ENCODE peak calls at places on chromosomes 12 and 14, in nine cellular contexts. F is K562; G is fibroblast of lung; L is CD8-positive, alpha-beta memory T cell; X is PC-9; H is WERI-Rb-1; T is CD4-positive, alpha-beta T cell; D is HCT116; Q is tibial nerve. J is an unnamed sample.
A peak's percentile ranks its signal among the peaks of the same experiment; 100 is the strongest.

GRCh38 chr12:26125451-26126339 is 858 bp upstream of the BHLHE41 start:
- DNase-seq in T (no peak), X (peak; percentile 92), D (peak; percentile 69), L (no peak), G (peak; percentile 60), Q (peak; percentile 55), F (no peak), H (peak; percentile 73), J (peak; percentile 79)

GRCh38 chr12:107519906-107520859 is 165.4 kb upstream of the PWP1 start:
- DNase-seq in L (no peak), D (no peak), T (no peak), H (no peak), X (no peak), Q (no peak), G (no peak), F (no peak), J (no peak)

GRCh38 chr12:32477714-32478113 is 78.4 kb downstream of the FGD4 start:
- DNase-seq in G (no peak), H (no peak), L (no peak), Q (no peak), F (no peak), T (no peak), D (no peak), X (no peak), J (no peak)

GRCh38 chr14:61397607-61398006 is 76.2 kb downstream of the PRKCH start:
- DNase-seq in T (no peak), D (no peak), G (no peak), F (no peak), H (no peak), L (peak; percentile 36), Q (no peak), X (no peak), J (no peak)

GRCh38 chr12:13114251-13115052 is 11.0 kb upstream of the GSG1 start:
- DNase-seq in X (no peak), L (no peak), T (no peak), Q (no peak), D (no peak), G (no peak), F (no peak), H (no peak), J (no peak)

GRCh38 chr12:3728686-3729085 is 24.2 kb downstream of the CRACR2A start:
- DNase-seq in L (no peak), D (no peak), G (no peak), F (no peak), T (no peak), H (no peak), Q (no peak), X (no peak), J (no peak)

GRCh38 chr12:102917026-102917787 is at the start of gene PAH:
- DNase-seq in Q (no peak), X (no peak), T (no peak), H (peak; percentile 8), D (no peak), L (peak; percentile 4), G (no peak), F (peak; percentile 31), J (no peak)

GRCh38 chr14:101707863-101708620 is 53.5 kb upstream of the PPP2R5C start:
- DNase-seq in F (no peak), Q (no peak), X (no peak), L (no peak), G (no peak), H (peak; percentile 81), D (no peak), T (no peak), J (no peak)

GRCh38 chr12:52587563-52587962 is 13.7 kb downstream of the KRT72 start:
- DNase-seq in Q (no peak), T (no peak), L (no peak), X (no peak), H (no peak), F (peak; percentile 13), G (no peak), D (no peak), J (no peak)

DNA sequence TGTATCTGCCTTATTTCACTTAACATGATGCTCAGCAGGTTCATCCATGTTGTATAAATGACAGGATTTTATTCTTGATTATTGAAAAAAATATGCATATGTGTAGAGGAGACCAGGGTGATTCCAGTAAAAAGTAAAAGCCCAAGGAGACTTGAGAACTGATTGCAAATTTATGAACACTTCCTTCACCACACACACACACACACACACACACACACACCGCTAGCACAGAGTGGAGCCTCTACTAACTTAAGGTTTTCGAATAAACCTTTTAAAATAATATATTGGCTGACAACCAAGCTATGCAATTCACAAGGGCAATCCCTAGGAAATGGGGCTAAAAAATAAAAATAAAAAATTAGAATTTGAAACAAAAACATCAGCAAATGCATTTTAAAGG is 8.3 kb upstream of the KLRK1 start:
- DNase-seq in L (no peak), Q (no peak), T (no peak), G (no peak), F (no peak), H (no peak), X (no peak), D (no peak), J (no peak)
- H3K27ac ChIP-seq in L (peak overlapping the region; percentile 14), Q (no peak overlapping the region), T (no peak overlapping the region), G (no peak overlapping the region), F (no peak overlapping the region), H (no peak overlapping the region), X (no peak overlapping the region), D (no peak overlapping the region), J (no peak overlapping the region)

DNA sequence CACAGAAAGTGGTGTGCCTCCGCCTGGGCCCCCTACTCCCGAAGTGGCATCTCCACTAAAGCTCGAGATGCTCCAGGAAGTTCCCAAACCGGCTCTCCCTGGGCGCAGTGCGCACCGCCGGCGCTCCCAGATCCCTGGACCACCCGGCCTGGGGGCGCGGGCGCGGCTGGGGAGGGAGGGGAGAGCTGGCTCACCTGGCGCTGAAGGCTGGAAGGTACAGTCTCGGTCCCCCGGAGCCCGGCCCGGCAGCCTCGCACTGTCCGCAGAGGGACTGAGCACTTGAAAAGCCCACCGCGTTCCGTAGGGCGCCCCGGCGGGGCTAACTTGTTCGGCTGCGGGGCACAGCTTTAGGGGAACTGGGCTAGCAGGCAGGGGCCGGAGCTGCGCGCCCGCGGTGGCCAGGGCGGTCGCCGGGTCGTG is 558 bp downstream of the DBX2 start:
- DNase-seq in T (no peak), D (no peak), Q (no peak), H (peak; percentile 8), F (no peak), X (no peak), L (no peak), G (no peak), J (no peak)
- H3K27ac ChIP-seq in T (no peak overlapping the region), D (no peak overlapping the region), Q (no peak overlapping the region), H (no peak overlapping the region), F (no peak overlapping the region), X (no peak overlapping the region), L (no peak overlapping the region), G (no peak overlapping the region), J (no peak overlapping the region)

GRCh38 chr14:50784683-50785505 is 46.1 kb downstream of the NIN start:
- DNase-seq in F (no peak), X (no peak), L (no peak), Q (no peak), D (no peak), H (peak; percentile 91), T (no peak), G (no peak), J (no peak)

GRCh38 chr14:50783542-50783941 is 47.4 kb downstream of the NIN start:
- DNase-seq in H (peak; percentile 17), X (no peak), T (no peak), D (no peak), L (no peak), Q (no peak), G (no peak), F (no peak), J (no peak)

GRCh38 chr14:50790568-50790967 is 40.4 kb downstream of the NIN start:
- DNase-seq in H (no peak), D (no peak), F (no peak), G (no peak), Q (no peak), T (no peak), X (no peak), L (no peak), J (no peak)

GRCh38 chr14:50786821-50787464 is 44.0 kb downstream of the NIN start:
- DNase-seq in Q (no peak), G (no peak), F (no peak), L (no peak), H (no peak), D (no peak), X (no peak), T (no peak), J (no peak)

GRCh38 chr14:50785506-50786063 is 45.4 kb downstream of the NIN start:
- DNase-seq in T (no peak), F (no peak), L (peak; percentile 35), Q (no peak), X (no peak), G (no peak), D (no peak), H (peak; percentile 14), J (no peak)
- H3K27ac ChIP-seq in T (peak overlapping the region; percentile 74), F (no peak overlapping the region), L (no peak overlapping the region), Q (no peak overlapping the region), X (no peak overlapping the region), G (no peak overlapping the region), D (no peak overlapping the region), H (peak overlapping the region; percentile 77), J (no peak overlapping the region)

GRCh38 chr12:131795688-131796410 is 32.3 kb upstream of the MMP17 start:
- DNase-seq in H (no peak), Q (no peak), D (no peak), F (no peak), T (no peak), X (peak; percentile 70), G (no peak), L (no peak), J (no peak)

GRCh38 chr12:131796411-131796736 is 31.8 kb upstream of the MMP17 start:
- DNase-seq in G (no peak), H (no peak), X (no peak), F (no peak), L (no peak), Q (no peak), D (no peak), T (no peak), J (no peak)

GRCh38 chr12:131797588-131797934 is 30.6 kb upstream of the MMP17 start:
- DNase-seq in F (no peak), T (no peak), G (no peak), Q (no peak), H (no peak), X (no peak), D (no peak), L (no peak), J (no peak)

GRCh38 chr12:131795064-131795463 is 33.1 kb upstream of the MMP17 start:
- DNase-seq in L (no peak), X (no peak), T (no peak), G (no peak), D (no peak), F (no peak), H (no peak), Q (no peak), J (no peak)

DNA sequence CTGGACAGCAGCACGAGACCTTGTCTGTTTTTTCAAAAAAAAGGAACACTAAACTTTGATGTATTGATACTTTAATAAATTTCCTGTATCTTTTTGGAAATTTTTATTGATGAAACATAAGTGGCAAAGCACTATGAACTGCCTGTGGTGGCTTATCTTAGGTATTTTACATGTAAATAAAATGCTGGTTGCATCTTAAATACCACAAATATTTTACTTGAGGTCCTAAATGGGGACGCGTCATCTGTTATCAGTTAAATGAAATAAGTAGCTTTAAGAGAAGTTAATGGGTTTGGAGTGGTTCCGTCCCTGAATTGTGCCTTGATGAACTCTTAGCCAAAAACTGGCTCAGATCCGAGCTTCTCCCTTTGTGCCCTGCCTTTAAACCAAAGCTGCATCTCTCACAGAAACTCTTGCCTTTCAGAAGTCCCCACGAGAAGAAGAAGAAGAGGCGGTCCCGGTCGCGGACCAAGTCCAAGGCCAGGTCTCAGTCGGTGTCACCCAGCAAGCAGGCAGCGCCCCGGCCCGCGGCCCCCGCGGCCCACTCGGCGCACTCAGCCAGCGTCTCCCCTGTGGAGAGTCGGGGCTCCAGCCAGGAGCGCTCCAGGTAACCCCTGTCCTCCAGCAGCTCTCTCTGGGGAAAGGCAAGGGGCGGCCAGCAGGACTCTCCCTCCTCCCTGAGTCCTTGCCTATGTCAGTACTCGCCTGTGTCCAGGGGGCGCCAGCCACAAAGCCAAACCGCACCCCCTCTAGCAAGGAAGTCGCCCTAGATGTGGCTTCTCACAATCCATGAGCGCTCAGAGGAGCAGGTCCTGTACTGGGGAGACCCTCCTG is 31.2 kb upstream of the MMP17 start:
- DNase-seq in D (no peak), X (no peak), Q (no peak), F (no peak), G (no peak), L (no peak), T (no peak), H (no peak), J (no peak)
- H3K27ac ChIP-seq in D (no peak overlapping the region), X (no peak overlapping the region), Q (no peak overlapping the region), F (no peak overlapping the region), G (no peak overlapping the region), L (no peak overlapping the region), T (no peak overlapping the region), H (no peak overlapping the region), J (no peak overlapping the region)

J was measured in substantia nigra.